ENCODE peak calls at places on chromosomes 7 and 10, in eight cellular contexts. T, W, V, Z, D, I, M and A are unnamed samples.

GRCh38 chr10:28036587-28036986 is 37.7 kb upstream of the ODAD2 start:
- DNase-seq in I (no peak), Z (no peak), W (no peak), T (no peak), M (no peak), V (no peak), D (no peak), A (peak; percentile 75)

GRCh38 chr7:127765150-127765549 is 113.2 kb downstream of the SND1 start:
- DNase-seq in I (no peak), D (no peak), W (no peak), T (no peak), Z (no peak), V (no peak), M (no peak), A (no peak)

GRCh38 chr10:125000366-125001312 is 58.7 kb downstream of the ZRANB1 start:
- DNase-seq in V (no peak), W (peak; percentile 76), M (no peak), Z (no peak), I (no peak), D (no peak), T (peak; percentile 77), A (no peak)

GRCh38 chr10:48501226-48501625 is 103.6 kb downstream of the ARHGAP22 start:
- DNase-seq in I (no peak), V (no peak), W (no peak), M (no peak), T (peak; percentile 40), Z (no peak), D (no peak), A (no peak)

GRCh38 chr10:18501198-18501597 is 150.2 kb downstream of the NSUN6 start:
- DNase-seq in T (no peak), D (peak; percentile 60), Z (peak; percentile 27), M (no peak), I (no peak), V (peak; percentile 65), W (no peak), A (peak; percentile 57)

GRCh38 chr7:116710764-116711452 is 38.9 kb downstream of the MET start:
- DNase-seq in D (no peak), T (no peak), Z (no peak), W (no peak), V (no peak), M (no peak), I (no peak), A (peak; percentile 47)

GRCh38 chr10:121368347-121369025 is 229.8 kb downstream of the FGFR2 start:
- DNase-seq in Z (no peak), M (no peak), D (no peak), W (no peak), T (no peak), I (no peak), V (peak; percentile 43), A (no peak)

GRCh38 chr10:133010095-133010837 is 67.9 kb upstream of the CFAP46 start:
- DNase-seq in W (no peak), V (no peak), D (no peak), Z (no peak), M (no peak), I (no peak), T (peak; percentile 79), A (no peak)

GRCh38 chr7:156560075-156560474 is 80.5 kb upstream of the RNF32 start:
- DNase-seq in V (no peak), T (no peak), D (peak; percentile 59), Z (no peak), I (no peak), M (no peak), W (peak; percentile 79), A (no peak)

GRCh38 chr10:113788604-113789083 is 37.2 kb downstream of the PLEKHS1 start:
- DNase-seq in D (peak; percentile 72), V (no peak), W (no peak), T (no peak), I (no peak), Z (peak; percentile 96), M (peak; percentile 37), A (peak; percentile 97)

GRCh38 chr7:83648464-83649241 is at the start of gene SEMA3E:
- DNase-seq in M (peak; percentile 10), W (peak; percentile 23), V (no peak), T (no peak), Z (peak; percentile 23), D (peak; percentile 48), I (no peak), A (peak; percentile 46)

GRCh38 chr7:158548726-158549125 is 38.9 kb downstream of the PTPRN2 start:
- DNase-seq in M (no peak), Z (no peak), V (no peak), W (peak; percentile 69), T (no peak), I (no peak), D (no peak), A (no peak)

GRCh38 chr7:91836065-91836368 is 44.5 kb downstream of the MTERF1 start:
- DNase-seq in M (no peak), W (no peak), T (no peak), I (no peak), D (peak; percentile 13), Z (no peak), V (no peak), A (peak; percentile 55)